ENCODE peak calls at places on chromosome 2, in seven cellular contexts. F is pulmonary artery endothelial cell; Q is mesendoderm; C is left lobe of liver; V is stimulated activated CD4-positive, alpha-beta T cell treated with anti-CD3 and anti-CD28 coated beads, Interleukin-15, amount 100 ng/mL, for 24 hours; A is GM23248; Z is AG04450. M is an unnamed sample.

GRCh38 chr2:85243101-85244072 is 84.4 kb downstream of the TGOLN2 start:
- DNase-seq in V (peak; percentile 52), A (peak; percentile 20), C (no peak), F (no peak), Q (peak; percentile 80), Z (no peak), M (no peak)

GRCh38 chr2:195367713-195368529 is 289.1 kb upstream of the SLC39A10 start:
- DNase-seq in F (no peak), Q (no peak), A (no peak), C (no peak), Z (no peak), V (no peak), M (no peak)

GRCh38 chr2:215186021-215186420 is 47.6 kb upstream of the ABCA12 start:
- DNase-seq in V (no peak), F (no peak), Q (no peak), A (no peak), Z (no peak), C (no peak), M (no peak)

GRCh38 chr2:62459106-62459505 is 46.9 kb downstream of the TMEM17 start:
- DNase-seq in F (no peak), C (no peak), Q (no peak), A (no peak), Z (no peak), V (no peak), M (no peak)

GRCh38 chr2:37985333-37985732 is 60.2 kb downstream of the RMDN2 start:
- DNase-seq in Q (no peak), A (peak; percentile 82), C (no peak), V (no peak), Z (no peak), F (no peak), M (peak; percentile 54)

GRCh38 chr2:187461294-187462261 is 13.5 kb upstream of the CALCRL start:
- DNase-seq in Q (no peak), V (no peak), A (no peak), Z (no peak), C (no peak), F (no peak), M (no peak)

GRCh38 chr2:204888222-204888621 is 342.9 kb downstream of the PARD3B start:
- DNase-seq in A (no peak), V (no peak), Z (no peak), C (no peak), F (no peak), Q (peak; percentile 46), M (no peak)

GRCh38 chr2:15964936-15965563 is 24.7 kb downstream of the MYCN start:
- DNase-seq in C (no peak), Q (no peak), A (no peak), Z (no peak), V (no peak), F (no peak), M (no peak)

GRCh38 chr2:138267161-138267901 is 234.2 kb upstream of the SPOPL start:
- DNase-seq in A (peak; percentile 73), V (no peak), Z (peak; percentile 49), C (no peak), Q (no peak), F (peak; percentile 53), M (peak; percentile 63)

GRCh38 chr2:111252436-111252835 is 131.7 kb downstream of the BCL2L11 start:
- DNase-seq in V (no peak), Q (no peak), A (no peak), C (no peak), F (no peak), Z (no peak), M (no peak)

GRCh38 chr2:192195548-192196418 is 1.1 kb upstream of the TMEFF2 start:
- DNase-seq in C (no peak), Z (no peak), Q (peak; percentile 67), V (peak; percentile 14), F (no peak), A (peak; percentile 65), M (no peak)

GRCh38 chr2:6787376-6787775 is 78.3 kb downstream of the CMPK2 start:
- DNase-seq in Q (no peak), V (no peak), A (no peak), C (no peak), Z (no peak), F (no peak), M (no peak)

GRCh38 chr2:160647967-160648685 is 154.5 kb upstream of the RBMS1 start:
- DNase-seq in F (no peak), V (no peak), A (no peak), Z (no peak), C (no peak), Q (no peak), M (no peak)

GRCh38 chr2:42914314-42914713 is 121.9 kb upstream of the HAAO start:
- DNase-seq in A (no peak), F (no peak), Q (no peak), Z (no peak), C (no peak), V (no peak), M (no peak)

GRCh38 chr2:200471324-200471848 is 38.5 kb downstream of the KCTD18 start:
- DNase-seq in Z (no peak), Q (peak; percentile 23), C (no peak), A (peak; percentile 39), F (no peak), V (peak; percentile 47), M (no peak)

GRCh38 chr2:136117391-136117841 is 533 bp downstream of the CXCR4 start:
- DNase-seq in C (no peak), V (peak; percentile 69), Q (peak; percentile 36), F (peak; percentile 19), Z (no peak), A (peak; percentile 46), M (no peak)

GRCh38 chr2:120066708-120067547 is 54.1 kb downstream of the EPB41L5 start:
- DNase-seq in Z (no peak), A (no peak), F (no peak), C (no peak), V (no peak), Q (peak; percentile 2), M (no peak)

GRCh38 chr2:2769481-2770431 is 438.7 kb upstream of the MYT1L start:
- DNase-seq in V (no peak), C (no peak), F (no peak), A (no peak), Q (no peak), Z (no peak), M (no peak)

GRCh38 chr2:18824915-18825314 is 235.5 kb upstream of the NT5C1B start:
- DNase-seq in C (no peak), V (no peak), A (no peak), Z (no peak), F (no peak), Q (no peak), M (no peak)

GRCh38 chr2:194697439-194697838 is 959.6 kb upstream of the SLC39A10 start:
- DNase-seq in A (no peak), C (no peak), Q (no peak), Z (no peak), V (no peak), F (no peak), M (no peak)

GRCh38 chr2:33494155-33494779 is 17.8 kb downstream of the RASGRP3 start:
- DNase-seq in C (no peak), F (no peak), A (peak; percentile 50), V (no peak), Z (no peak), Q (no peak), M (no peak)

GRCh38 chr2:2839393-2840096 is 508.5 kb upstream of the MYT1L start:
- DNase-seq in A (no peak), Z (no peak), Q (no peak), C (peak; percentile 24), V (no peak), F (no peak), M (no peak)

GRCh38 chr2:31107588-31108300 is 30.5 kb downstream of the GALNT14 start:
- DNase-seq in A (peak; percentile 34), F (no peak), Q (peak; percentile 57), C (no peak), Z (no peak), V (no peak), M (no peak)

GRCh38 chr2:202541137-202541536 is 93.6 kb upstream of the FAM117B start:
- DNase-seq in Z (no peak), C (no peak), F (no peak), Q (no peak), V (no peak), A (no peak), M (no peak)